ENCODE peak calls at places on chromosomes 12 and 14, in nine cellular contexts. A, D, H, Q, V, K, E, L and G are unnamed samples.

GRCh38 chr12:92369643-92370042 is 224.0 kb upstream of the BTG1 start:
- DNase-seq in A (no peak), D (no peak), H (no peak), Q (no peak), V (peak; percentile 96), K (no peak), E (no peak), L (no peak), G (peak; percentile 66)

GRCh38 chr12:127150479-127150878 is 1116.5 kb upstream of the TMEM132C start:
- DNase-seq in A (no peak), D (no peak), H (no peak), Q (no peak), V (peak; percentile 71), K (no peak), E (no peak), L (no peak), G (no peak)

GRCh38 chr14:31884776-31885379 is 192.2 kb upstream of the ARHGAP5 start:
- DNase-seq in A (no peak), D (no peak), H (no peak), Q (no peak), V (peak; percentile 63), K (no peak), E (no peak), L (no peak), G (no peak)

GRCh38 chr12:62009445-62009844 is 250.8 kb upstream of the USP15 start:
- DNase-seq in A (no peak), D (no peak), H (no peak), Q (no peak), V (no peak), K (no peak), E (no peak), L (no peak), G (no peak)

GRCh38 chr12:116539361-116539771 is 19.8 kb upstream of the MAP1LC3B2 start:
- DNase-seq in A (no peak), D (no peak), H (no peak), Q (no peak), V (peak; percentile 65), K (no peak), E (no peak), L (no peak), G (no peak)

GRCh38 chr14:71089974-71090373 is 182.7 kb downstream of the PCNX1 start:
- DNase-seq in A (no peak), D (no peak), H (no peak), Q (no peak), V (peak; percentile 34), K (no peak), E (no peak), L (no peak), G (no peak)

GRCh38 chr12:6965026-6965661 is 5.3 kb downstream of the PHB2 start:
- DNase-seq in A (peak; percentile 90), D (peak; percentile 84), H (peak; percentile 85), Q (peak; percentile 92), V (peak; percentile 94), K (peak; percentile 81), E (peak; percentile 93), L (peak; percentile 85), G (peak; percentile 68)

GRCh38 chr14:71377099-71377498 is 469.8 kb downstream of the PCNX1 start:
- DNase-seq in A (no peak), D (no peak), H (no peak), Q (no peak), V (no peak), K (no peak), E (no peak), L (no peak), G (no peak)

GRCh38 chr12:59158681-59159080 is 238.4 kb upstream of the LRIG3 start:
- DNase-seq in A (no peak), D (no peak), H (no peak), Q (no peak), V (no peak), K (no peak), E (no peak), L (no peak), G (no peak)

GRCh38 chr12:5088586-5089264 is 45.0 kb downstream of the KCNA5 start:
- DNase-seq in A (no peak), D (no peak), H (no peak), Q (no peak), V (peak; percentile 91), K (peak; percentile 18), E (no peak), L (no peak), G (no peak)

GRCh38 chr12:1108276-1108675 is 117.3 kb downstream of the ERC1 start:
- DNase-seq in A (no peak), D (peak; percentile 74), H (no peak), Q (no peak), V (no peak), K (no peak), E (no peak), L (no peak), G (no peak)

GRCh38 chr12:103495158-103495782 is 498 bp downstream of the C12orf42 start:
- DNase-seq in A (no peak), D (peak; percentile 78), H (peak; percentile 81), Q (no peak), V (peak; percentile 8), K (no peak), E (no peak), L (no peak), G (no peak)

GRCh38 chr14:29927596-29928341 is at the start of gene PRKD1:
- DNase-seq in A (peak; percentile 63), D (peak; percentile 12), H (peak; percentile 70), Q (peak; percentile 72), V (peak; percentile 79), K (peak; percentile 76), E (no peak), L (peak; percentile 60), G (peak; percentile 28)
- TF ChIP-seq CTCF in A (peak; percentile 47), D (no peak), H (no peak), Q (peak; percentile 56), V (no peak), K (peak; percentile 54), E (no peak), L (peak; percentile 27), G (no peak)

GRCh38 chr14:85528080-85528881 is 1.7 kb upstream of the FLRT2 start:
- DNase-seq in A (no peak), D (no peak), H (peak; percentile 22), Q (peak; percentile 29), V (peak; percentile 93), K (no peak), E (no peak), L (no peak), G (peak; percentile 75)
- TF ChIP-seq CTCF in A (peak; percentile 72), D (no peak), H (no peak), Q (peak; percentile 65), V (peak; percentile 63), K (peak; percentile 70), E (no peak), L (peak; percentile 98), G (peak; percentile 79)

DNA sequence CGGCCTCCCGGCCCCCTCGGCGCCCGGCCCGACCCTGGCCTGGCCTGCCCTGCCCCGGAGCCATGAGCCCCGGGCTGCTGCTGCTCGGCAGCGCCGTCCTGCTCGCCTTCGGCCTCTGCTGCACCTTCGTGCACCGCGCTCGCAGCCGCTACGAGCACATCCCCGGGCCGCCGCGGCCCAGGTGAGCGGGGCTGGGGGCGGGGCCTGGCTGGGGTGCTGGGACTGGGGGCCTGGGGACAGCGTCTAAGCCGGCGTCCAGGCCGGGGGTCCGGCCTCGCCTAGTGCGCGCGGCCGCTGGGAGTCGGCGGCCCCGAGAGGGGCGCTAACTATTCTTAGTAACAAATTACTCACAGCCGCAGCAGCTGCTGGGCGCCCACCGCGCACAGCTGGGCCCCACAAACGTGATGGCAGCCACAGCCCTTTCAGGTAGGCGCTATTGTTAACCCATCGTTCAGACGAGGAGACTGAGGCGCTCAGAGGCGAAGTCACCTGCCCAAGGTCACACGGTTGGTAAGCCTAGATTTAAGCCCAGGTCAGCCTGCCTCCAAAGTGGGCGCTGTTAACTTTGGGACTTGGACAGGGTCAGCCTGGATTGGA is 356 bp downstream of the CYP46A1 start:
- DNase-seq in A (no peak), D (no peak), H (no peak), Q (no peak), V (peak; percentile 17), K (no peak), E (no peak), L (no peak), G (no peak)
- TF ChIP-seq CTCF in A (no peak), D (no peak), H (no peak), Q (no peak), V (no peak), K (no peak), E (no peak), L (no peak), G (no peak)

DNA sequence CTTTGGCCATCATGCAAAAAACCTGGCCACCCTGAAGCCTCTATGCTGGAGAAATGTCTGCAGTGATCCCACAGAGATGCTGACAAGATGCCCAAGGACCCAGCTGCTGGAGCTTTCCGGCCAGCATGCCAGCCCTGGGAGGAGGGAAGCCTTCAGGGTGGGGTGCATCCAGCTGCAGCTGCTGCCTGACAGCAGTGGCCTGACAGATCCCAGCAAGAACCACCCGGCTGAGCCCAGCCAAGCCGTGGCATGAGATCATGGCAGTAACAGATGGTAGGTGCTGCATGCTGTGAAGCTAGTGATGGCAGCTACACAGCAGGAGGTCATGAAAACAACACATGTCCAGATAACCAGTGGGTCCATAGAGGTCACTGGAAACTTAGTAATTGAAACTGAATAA is 13.8 kb downstream of the CLBA1 start:
- DNase-seq in A (no peak), D (no peak), H (no peak), Q (peak; percentile 4), V (no peak), K (no peak), E (no peak), L (peak; percentile 48), G (no peak)
- TF ChIP-seq CTCF in A (no peak), D (no peak), H (no peak), Q (no peak), V (no peak), K (no peak), E (no peak), L (no peak), G (no peak)

GRCh38 chr12:64781374-64782029 is 22.3 kb upstream of the GNS start:
- DNase-seq in A (no peak), D (no peak), H (no peak), Q (no peak), V (no peak), K (no peak), E (no peak), L (no peak), G (no peak)
- TF ChIP-seq CTCF in A (no peak), D (no peak), H (no peak), Q (no peak), V (no peak), K (no peak), E (no peak), L (peak; percentile 23), G (no peak)